ENCODE peak calls at places on chromosomes 4 and X, in six cellular contexts. W is choroid plexus epithelial cell, Z is immature natural killer cell, V is DMS79, Q is coronary artery, P is H7. R is an unnamed sample.

GRCh38 chr4:79645942-79646341 is 237.9 kb upstream of the GK2 start:
- DNase-seq in W (no peak), Z (no peak), V (no peak), Q (no peak), P (no peak), R (no peak)

GRCh38 chrX:72258174-72258573 is 18.9 kb downstream of the RPS4X start:
- DNase-seq in W (peak; percentile 83), Z (no peak), V (no peak), Q (no peak), P (no peak), R (no peak)

GRCh38 chr4:92182736-92183407 is 120.9 kb upstream of the GRID2 start:
- DNase-seq in W (no peak), Z (no peak), V (no peak), Q (no peak), P (no peak), R (no peak)

GRCh38 chr4:163554870-163555465 is 60.5 kb downstream of the TMA16 start:
- DNase-seq in W (peak; percentile 56), Z (no peak), V (no peak), Q (no peak), P (peak; percentile 23), R (peak; percentile 43)

GRCh38 chrX:134801267-134801666 is 143.0 kb upstream of the PLAC1 start:
- DNase-seq in W (no peak), Z (no peak), V (no peak), Q (no peak), P (no peak), R (no peak)

GRCh38 chr4:94590493-94590892 is 138.8 kb downstream of the PDLIM5 start:
- DNase-seq in W (no peak), Z (no peak), V (no peak), Q (no peak), P (no peak), R (no peak)

GRCh38 chr4:188930822-188931221 is 791.6 kb downstream of the TRIML1 start:
- DNase-seq in W (peak; percentile 2), Z (no peak), V (no peak), Q (no peak), P (no peak), R (peak; percentile 7)

GRCh38 chr4:8260656-8261111 is 8.9 kb upstream of the HTRA3 start:
- DNase-seq in W (peak; percentile 92), Z (no peak), V (no peak), Q (no peak), P (no peak), R (no peak)

GRCh38 chr4:51942108-51942832 is 77.9 kb downstream of the LRRC66 start:
- DNase-seq in W (no peak), Z (no peak), V (no peak), Q (no peak), P (no peak), R (no peak)

GRCh38 chr4:181376058-181376457 is 867.1 kb upstream of the TENM3 start:
- DNase-seq in W (no peak), Z (no peak), V (no peak), Q (no peak), P (no peak), R (no peak)

GRCh38 chr4:6194458-6195195 is 5.7 kb downstream of the JAKMIP1 start:
- DNase-seq in W (no peak), Z (no peak), V (no peak), Q (peak; percentile 35), P (no peak), R (no peak)

GRCh38 chr4:109588176-109588575 is 28.1 kb downstream of the MCUB start:
- DNase-seq in W (no peak), Z (no peak), V (no peak), Q (no peak), P (no peak), R (no peak)

GRCh38 chr4:1492636-1493539 is 86.6 kb upstream of the NKX1-1 start:
- DNase-seq in W (no peak), Z (no peak), V (no peak), Q (no peak), P (peak; percentile 60), R (no peak)